ENCODE peak calls at places on chromosomes 1 and 21, in ten cellular contexts. F is heart left ventricle, G is RWPE2, I is hepatocyte, O is fibroblast of the aortic adventitia, D is AG04449, T is ovary, U is NB4, C is epithelial cell of esophagus, M is HFFc6. V is an unnamed sample.

GRCh38 chr1:221851341-221851740 is 109.5 kb upstream of the DUSP10 start:
- DNase-seq in G (no peak), I (no peak), D (no peak), C (no peak), M (no peak), T (no peak), U (no peak), O (no peak), F (no peak), V (no peak)

GRCh38 chr1:75529488-75529887 is 81.4 kb downstream of the SLC44A5 start:
- DNase-seq in C (no peak), O (peak), D (no peak), G (no peak), F (no peak), M (no peak), I (no peak), U (no peak), T (no peak), V (no peak)

GRCh38 chr1:179809506-179810366 is 66.6 kb downstream of the FAM163A start:
- DNase-seq in F (peak), C (peak), O (peak), M (peak), D (peak), U (peak), G (no peak), T (peak), I (peak), V (peak)

GRCh38 chr1:17909634-17910033 is 154.5 kb downstream of the ACTL8 start:
- DNase-seq in M (peak), O (peak), I (no peak), T (no peak), C (no peak), F (no peak), U (peak), D (no peak), G (no peak), V (peak)

GRCh38 chr1:116853680-116854191 is 56.0 kb upstream of the PTGFRN start:
- DNase-seq in T (no peak), M (peak), O (peak), C (peak), I (peak), F (no peak), D (peak), G (no peak), U (peak), V (no peak)

GRCh38 chr1:53075206-53075605 is 13.2 kb downstream of the PODN start:
- DNase-seq in T (peak), U (no peak), I (no peak), F (no peak), G (no peak), D (no peak), C (no peak), M (no peak), O (no peak), V (no peak)

GRCh38 chr1:234755449-234755863 is 145.5 kb upstream of the IRF2BP2 start:
- DNase-seq in D (peak), F (peak), I (peak), M (peak), U (peak), O (peak), T (peak), G (no peak), C (peak), V (no peak)

GRCh38 chr1:197577580-197577979 is 197.7 kb downstream of the DENND1B start:
- DNase-seq in T (no peak), M (no peak), D (peak), I (no peak), O (no peak), G (no peak), C (no peak), U (no peak), F (no peak), V (no peak)

GRCh38 chr1:46413596-46413985 is 19.5 kb downstream of the FAAH start:
- DNase-seq in T (no peak), C (peak), U (peak), M (peak), G (no peak), D (no peak), I (no peak), F (no peak), O (no peak), V (peak)

GRCh38 chr1:150383629-150384318 is 19.8 kb downstream of the RPRD2 start:
- DNase-seq in M (no peak), G (no peak), O (no peak), I (no peak), F (no peak), D (no peak), U (no peak), C (no peak), T (no peak), V (no peak)

GRCh38 chr21:39422468-39423241 is 22.9 kb downstream of the LCA5L start:
- DNase-seq in U (peak), C (peak), O (no peak), I (no peak), M (no peak), G (no peak), T (no peak), D (no peak), F (no peak), V (no peak)

GRCh38 chr1:159015440-159015909 is 5.8 kb downstream of the IFI16 start:
- DNase-seq in M (peak), G (no peak), U (peak), C (peak), O (peak), T (no peak), D (peak), I (peak), F (peak), V (no peak)

GRCh38 chr1:45545553-45546310 is 4.9 kb upstream of the AKR1A1 start:
- DNase-seq in I (peak), F (no peak), O (no peak), C (no peak), D (no peak), T (no peak), M (no peak), G (no peak), U (no peak), V (no peak)

GRCh38 chr1:156571261-156571958 is 955 bp downstream of the IQGAP3 start:
- DNase-seq in M (peak), G (no peak), U (peak), D (peak), C (peak), F (no peak), I (peak), T (no peak), O (peak), V (no peak)

GRCh38 chr1:4380564-4381168 is 273.7 kb upstream of the AJAP1 start:
- DNase-seq in T (no peak), U (no peak), O (no peak), I (no peak), F (no peak), D (no peak), M (peak), G (no peak), C (peak), V (no peak)

GRCh38 chr1:232766904-232767303 is 38.3 kb upstream of the MAP10 start:
- DNase-seq in G (no peak), U (peak), T (no peak), O (no peak), M (no peak), C (no peak), F (no peak), I (no peak), D (no peak), V (no peak)

GRCh38 chr1:45009956-45010854 is 919 bp downstream of the HECTD3 start:
- DNase-seq in U (peak), D (no peak), C (peak), T (no peak), M (no peak), O (no peak), F (no peak), I (peak), G (no peak), V (peak)

GRCh38 chr1:114130213-114130612 is 23.5 kb downstream of the SYT6 start:
- DNase-seq in U (no peak), O (no peak), T (no peak), M (no peak), D (no peak), G (no peak), C (no peak), F (no peak), I (no peak), V (no peak)

GRCh38 chr1:34164510-34165381 is at the start of gene CSMD2:
- DNase-seq in C (peak), G (no peak), U (no peak), I (peak), M (peak), F (no peak), T (no peak), O (peak), D (no peak), V (peak)

GRCh38 chr1:157968503-157968902 is 24.9 kb upstream of the KIRREL1 start:
- DNase-seq in O (peak), G (peak), U (peak), I (no peak), D (no peak), C (peak), F (peak), M (peak), T (no peak), V (no peak)

GRCh38 chr1:25443030-25443699 is 12.5 kb downstream of the MACO1 start:
- DNase-seq in O (no peak), C (peak), U (no peak), T (no peak), F (no peak), G (no peak), D (no peak), I (no peak), M (no peak), V (no peak)

GRCh38 chr1:46556822-46557221 is 5.4 kb upstream of the KNCN start:
- DNase-seq in U (peak), D (no peak), T (no peak), I (no peak), M (no peak), F (no peak), C (peak), O (peak), G (no peak), V (no peak)

GRCh38 chr1:200139661-200140250 is 112.2 kb downstream of the NR5A2 start:
- DNase-seq in C (peak), F (no peak), T (no peak), M (peak), U (peak), O (peak), I (peak), G (no peak), D (peak), V (peak)

GRCh38 chr1:108708726-108709660 is 3.7 kb upstream of the FNDC7 start:
- DNase-seq in T (no peak), G (no peak), C (no peak), D (no peak), I (no peak), O (peak), F (no peak), M (no peak), U (peak), V (no peak)

GRCh38 chr21:44695176-44695575 is 1.8 kb upstream of the KRTAP10-12 start:
- DNase-seq in D (no peak), T (no peak), F (no peak), C (no peak), U (no peak), M (no peak), O (no peak), G (no peak), I (no peak), V (no peak)

GRCh38 chr1:12230549-12231275 is 882 bp downstream of the VPS13D start:
- DNase-seq in O (no peak), G (no peak), F (peak), D (no peak), I (peak), U (peak), M (no peak), C (peak), T (peak), V (peak)

GRCh38 chr1:207261971-207262370 is 59.5 kb upstream of the CD55 start:
- DNase-seq in T (no peak), O (no peak), I (no peak), D (no peak), G (no peak), U (no peak), M (peak), F (no peak), C (peak), V (no peak)

GRCh38 chr1:207264663-207265270 is 56.7 kb upstream of the CD55 start:
- DNase-seq in I (no peak), O (no peak), F (no peak), T (no peak), G (no peak), U (no peak), C (no peak), M (no peak), D (no peak), V (no peak)

GRCh38 chr1:207256869-207257268 is 64.6 kb upstream of the CD55 start:
- DNase-seq in G (no peak), C (no peak), O (no peak), U (no peak), D (no peak), F (no peak), T (no peak), I (no peak), M (no peak), V (no peak)

DNA sequence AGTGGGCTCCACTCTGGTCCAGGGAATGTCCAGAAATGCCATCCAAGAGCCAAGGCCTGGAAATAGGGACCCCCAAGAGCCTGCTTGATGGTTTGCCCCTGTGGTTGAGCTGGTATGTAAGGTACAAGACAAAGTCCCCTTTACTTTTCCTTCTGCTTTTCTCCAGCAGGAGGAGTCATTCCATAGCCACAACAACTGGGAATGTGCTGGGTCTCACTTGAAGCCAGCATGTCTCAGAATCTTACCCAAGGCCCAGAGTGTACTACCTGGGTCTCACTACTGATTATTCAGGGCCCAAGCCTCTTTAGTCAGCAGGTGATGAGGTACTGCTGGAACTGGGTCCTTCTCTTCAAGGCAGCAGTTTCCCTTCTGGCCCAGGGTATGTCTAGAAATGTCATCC is 62.1 kb upstream of the CD55 start:
- DNase-seq in O (peak), T (no peak), F (no peak), G (no peak), M (peak), C (peak), I (no peak), U (peak), D (no peak), V (no peak)
- TF ChIP-seq CTCF in O (peak), T (no peak), F (no peak), G (no peak), M (peak), C (peak), I (peak), U (no peak), D (peak), V (no peak)

GRCh38 chr1:160578175-160578693 is 1.1 kb downstream of the CD84 start:
- DNase-seq in T (no peak), O (no peak), U (peak), C (no peak), F (no peak), M (no peak), D (no peak), G (no peak), I (no peak), V (no peak)
- TF ChIP-seq CTCF in T (no peak), O (no peak), U (no peak), C (no peak), F (no peak), M (no peak), D (no peak), G (no peak), I (no peak), V (no peak)

GRCh38 chr1:162131405-162132321 is 62.2 kb downstream of the NOS1AP start:
- DNase-seq in U (no peak), C (no peak), T (no peak), O (no peak), I (peak), F (no peak), D (no peak), G (no peak), M (no peak), V (no peak)
- TF ChIP-seq CTCF in U (no peak), C (no peak), T (no peak), O (no peak), I (no peak), F (no peak), D (no peak), G (no peak), M (no peak), V (no peak)

GRCh38 chr1:246151796-246152434 is 355.2 kb downstream of the SMYD3 start:
- DNase-seq in I (no peak), U (no peak), G (no peak), M (no peak), F (no peak), O (no peak), D (no peak), T (no peak), C (no peak), V (no peak)
- TF ChIP-seq CTCF in I (no peak), U (no peak), G (no peak), M (peak), F (no peak), O (no peak), D (no peak), T (no peak), C (no peak), V (peak)

GRCh38 chr1:8572106-8572505 is 245.3 kb downstream of the RERE start:
- DNase-seq in M (no peak), G (no peak), I (no peak), F (no peak), C (peak), U (no peak), T (no peak), D (no peak), O (peak), V (no peak)

GRCh38 chr1:8568837-8569236 is 248.6 kb downstream of the RERE start:
- DNase-seq in C (no peak), D (no peak), G (no peak), U (no peak), I (no peak), T (no peak), F (no peak), M (no peak), O (no peak), V (no peak)

GRCh38 chr1:8569242-8569641 is 248.2 kb downstream of the RERE start:
- DNase-seq in U (no peak), M (no peak), D (no peak), G (no peak), I (no peak), C (no peak), F (no peak), T (no peak), O (no peak), V (no peak)

GRCh38 chr1:8570435-8570834 is 247.0 kb downstream of the RERE start:
- DNase-seq in U (no peak), T (no peak), M (no peak), I (no peak), D (no peak), G (no peak), C (no peak), O (peak), F (no peak), V (no peak)

DNA sequence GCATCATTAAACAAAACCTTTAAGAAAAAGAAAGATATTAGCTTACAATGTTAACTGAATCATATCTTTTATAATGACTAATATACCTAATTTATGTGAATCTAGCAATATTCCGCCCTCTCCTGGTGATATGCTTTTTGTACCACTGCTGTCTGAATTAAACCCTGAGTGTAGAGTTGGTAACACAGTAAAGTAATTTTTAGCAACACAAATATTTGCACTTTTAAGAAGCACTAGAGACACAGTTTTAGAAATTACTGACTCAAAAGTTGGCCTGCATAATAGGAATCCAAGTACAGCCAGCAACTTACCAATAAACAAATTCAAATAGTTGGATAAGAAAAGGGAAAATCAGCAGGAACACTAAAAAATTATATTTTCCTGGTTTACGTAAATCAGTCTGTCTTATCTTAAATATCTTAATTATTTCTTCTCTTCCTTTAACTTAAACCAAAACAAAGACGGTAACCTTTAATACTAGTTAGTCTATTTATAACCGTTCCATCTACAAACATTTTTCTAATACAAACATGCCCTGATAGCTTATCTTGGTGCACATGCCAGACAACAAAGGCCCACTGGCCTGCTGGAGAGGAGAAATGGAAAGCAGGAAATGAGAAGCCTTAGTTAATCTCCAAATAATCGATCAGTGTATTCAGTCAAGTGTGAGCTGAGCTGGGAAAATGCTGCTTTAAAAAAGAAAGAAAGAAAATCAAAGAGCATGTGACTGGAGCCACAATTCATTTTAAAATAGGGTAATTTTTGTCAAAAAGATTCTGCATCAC is 246.0 kb downstream of the RERE start:
- DNase-seq in F (no peak), C (peak), D (no peak), M (peak), I (peak), G (no peak), U (no peak), T (no peak), O (peak), V (no peak)
- TF ChIP-seq CTCF in F (peak), C (peak), D (peak), M (peak), I (peak), G (peak), U (no peak), T (peak), O (peak), V (no peak)

V was measured in nephron progenitor cell.